ENCODE peak calls at places on chromosomes 2 and 18, in four cellular contexts. One of them, this sample, is unnamed.

GRCh38 chr2:106816974-106817373 is 69.0 kb downstream of the ST6GAL2 start:
- DNase-seq in GM12878: no peak
- DNase-seq in HepG2: no peak
- DNase-seq in K562: no peak
- DNase-seq in this sample: no peak

GRCh38 chr2:1707771-1708351 is 36.5 kb downstream of the PXDN start:
- DNase-seq in GM12878: no peak
- DNase-seq in HepG2: no peak
- DNase-seq in K562: no peak
- DNase-seq in this sample: no peak

GRCh38 chr2:98483257-98483861 is 38.7 kb downstream of the INPP4A start:
- DNase-seq in GM12878: peak
- DNase-seq in HepG2: no peak
- DNase-seq in K562: no peak
- DNase-seq in this sample: no peak

GRCh38 chr2:191687867-191688266 is 9.9 kb downstream of the NABP1 start:
- DNase-seq in GM12878: no peak
- DNase-seq in HepG2: no peak
- DNase-seq in K562: no peak
- DNase-seq in this sample: no peak

GRCh38 chr2:70089220-70089945 is 2.1 kb downstream of the PCBP1 start:
- DNase-seq in GM12878: no peak
- DNase-seq in HepG2: peak
- DNase-seq in K562: peak
- DNase-seq in this sample: no peak

GRCh38 chr2:233183869-233184418 is 67.5 kb upstream of the ATG16L1 start:
- DNase-seq in GM12878: no peak
- DNase-seq in HepG2: peak
- DNase-seq in K562: no peak
- DNase-seq in this sample: no peak

GRCh38 chr18:12589419-12589818 is 68.5 kb downstream of the SPIRE1 start:
- DNase-seq in GM12878: no peak
- DNase-seq in HepG2: no peak
- DNase-seq in K562: no peak
- DNase-seq in this sample: no peak

GRCh38 chr2:9703701-9704221 is 73.0 kb upstream of the YWHAQ start:
- DNase-seq in GM12878: no peak
- DNase-seq in HepG2: peak
- DNase-seq in K562: peak
- DNase-seq in this sample: no peak

GRCh38 chr18:56185126-56185525 is 453.3 kb downstream of the TXNL1 start:
- DNase-seq in GM12878: no peak
- DNase-seq in HepG2: no peak
- DNase-seq in K562: no peak
- DNase-seq in this sample: no peak

GRCh38 chr18:63195410-63196159 is 124.0 kb downstream of the BCL2 start:
- DNase-seq in GM12878: no peak
- DNase-seq in HepG2: no peak
- DNase-seq in K562: no peak
- DNase-seq in this sample: no peak

GRCh38 chr18:50044402-50044801 is 150.5 kb downstream of the MYO5B start:
- DNase-seq in GM12878: no peak
- DNase-seq in HepG2: no peak
- DNase-seq in K562: no peak
- DNase-seq in this sample: no peak

GRCh38 chr2:42254186-42254911 is 85.2 kb downstream of the EML4 start:
- DNase-seq in GM12878: no peak
- DNase-seq in HepG2: no peak
- DNase-seq in K562: no peak
- DNase-seq in this sample: no peak

DNA sequence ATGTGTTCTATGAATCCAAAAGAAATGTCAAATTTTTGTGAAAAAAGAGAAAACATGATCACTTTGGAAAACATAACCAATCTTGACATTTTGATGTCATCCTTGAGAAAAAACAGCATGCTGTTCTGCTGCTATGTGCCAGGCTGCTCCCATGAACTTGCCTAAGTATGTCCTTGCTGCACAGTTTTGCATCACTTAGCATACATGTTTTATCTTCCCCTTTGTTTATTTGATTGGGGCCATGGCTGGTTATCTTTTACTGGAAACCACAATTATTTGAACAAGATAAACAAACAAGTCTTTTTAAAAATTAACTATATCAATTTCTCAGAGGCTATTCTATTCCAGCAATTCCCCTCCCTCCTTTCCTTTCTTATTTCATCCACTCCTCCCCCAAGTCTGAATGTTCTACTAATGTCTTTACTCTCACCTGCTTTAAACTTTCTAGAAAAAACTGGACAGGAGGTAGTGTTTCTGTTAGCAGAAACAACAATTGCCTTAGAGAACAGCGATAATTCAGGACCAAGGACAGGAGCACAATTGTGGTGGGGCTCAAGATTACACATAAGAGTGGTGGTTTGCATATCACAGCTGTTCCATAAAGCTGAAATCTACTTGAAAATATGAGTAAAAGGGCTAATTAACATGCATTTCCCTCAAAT is 6.7 kb downstream of the AOX1 start:
- DNase-seq in GM12878: no peak
- DNase-seq in HepG2: peak
- DNase-seq in K562: no peak
- DNase-seq in this sample: no peak
- TF ChIP-seq FOXM1 in GM12878: no peak
- TF ChIP-seq FOXM1 in HepG2: no peak
- TF ChIP-seq FOXM1 in K562: no peak
- TF ChIP-seq FOXM1 in this sample: no peak

DNA sequence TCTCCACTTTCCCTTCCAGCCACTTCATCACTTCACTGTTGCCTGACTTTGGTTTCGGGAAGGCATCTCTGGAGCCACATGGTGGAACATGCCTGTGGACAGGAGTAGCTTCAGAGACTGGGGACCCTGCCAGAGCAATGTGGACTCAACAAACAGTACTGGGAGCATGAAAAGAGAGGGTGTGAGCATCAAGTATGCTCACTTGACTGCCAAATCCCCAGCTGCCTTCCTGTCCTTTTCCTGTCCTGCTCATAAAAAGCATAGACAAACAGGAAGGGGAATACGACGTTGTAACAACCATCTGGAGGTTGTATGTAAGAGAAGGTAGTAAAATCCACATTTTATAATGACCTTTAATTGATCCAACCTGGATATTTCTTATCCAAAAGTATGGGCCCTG is 61.3 kb upstream of the CSRNP3 start:
- DNase-seq in GM12878: no peak
- DNase-seq in HepG2: no peak
- DNase-seq in K562: no peak
- DNase-seq in this sample: no peak
- TF ChIP-seq SP1 in GM12878: no peak
- TF ChIP-seq SP1 in HepG2: no peak
- TF ChIP-seq SP1 in K562: no peak
- TF ChIP-seq SP1 in this sample: no peak

DNA sequence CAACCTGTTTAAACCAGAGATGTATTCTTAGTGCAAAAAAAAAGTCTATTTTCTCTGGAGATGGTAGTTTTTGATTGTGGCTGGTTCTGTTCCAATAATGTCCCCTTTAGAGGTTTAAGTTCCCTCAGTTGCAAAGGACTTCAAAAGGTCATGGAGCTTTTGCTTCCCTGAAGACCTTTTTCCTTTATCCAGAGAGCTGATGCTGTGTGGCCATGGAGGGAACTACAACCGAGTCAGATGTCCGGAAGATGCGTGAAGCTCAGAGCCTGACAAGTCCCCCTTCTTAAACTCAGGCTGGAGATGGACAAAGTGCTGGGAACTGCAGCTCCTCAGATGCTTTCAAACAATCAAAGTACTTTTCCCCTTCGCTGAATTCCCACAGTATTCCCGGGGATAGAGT is 176.1 kb downstream of the TMEM18 start:
- DNase-seq in GM12878: no peak
- DNase-seq in HepG2: no peak
- DNase-seq in K562: peak
- DNase-seq in this sample: peak
- TF ChIP-seq FOXK2 in GM12878: no peak
- TF ChIP-seq FOXK2 in HepG2: no peak
- TF ChIP-seq FOXK2 in K562: no peak
- TF ChIP-seq FOXK2 in this sample: no peak

DNA sequence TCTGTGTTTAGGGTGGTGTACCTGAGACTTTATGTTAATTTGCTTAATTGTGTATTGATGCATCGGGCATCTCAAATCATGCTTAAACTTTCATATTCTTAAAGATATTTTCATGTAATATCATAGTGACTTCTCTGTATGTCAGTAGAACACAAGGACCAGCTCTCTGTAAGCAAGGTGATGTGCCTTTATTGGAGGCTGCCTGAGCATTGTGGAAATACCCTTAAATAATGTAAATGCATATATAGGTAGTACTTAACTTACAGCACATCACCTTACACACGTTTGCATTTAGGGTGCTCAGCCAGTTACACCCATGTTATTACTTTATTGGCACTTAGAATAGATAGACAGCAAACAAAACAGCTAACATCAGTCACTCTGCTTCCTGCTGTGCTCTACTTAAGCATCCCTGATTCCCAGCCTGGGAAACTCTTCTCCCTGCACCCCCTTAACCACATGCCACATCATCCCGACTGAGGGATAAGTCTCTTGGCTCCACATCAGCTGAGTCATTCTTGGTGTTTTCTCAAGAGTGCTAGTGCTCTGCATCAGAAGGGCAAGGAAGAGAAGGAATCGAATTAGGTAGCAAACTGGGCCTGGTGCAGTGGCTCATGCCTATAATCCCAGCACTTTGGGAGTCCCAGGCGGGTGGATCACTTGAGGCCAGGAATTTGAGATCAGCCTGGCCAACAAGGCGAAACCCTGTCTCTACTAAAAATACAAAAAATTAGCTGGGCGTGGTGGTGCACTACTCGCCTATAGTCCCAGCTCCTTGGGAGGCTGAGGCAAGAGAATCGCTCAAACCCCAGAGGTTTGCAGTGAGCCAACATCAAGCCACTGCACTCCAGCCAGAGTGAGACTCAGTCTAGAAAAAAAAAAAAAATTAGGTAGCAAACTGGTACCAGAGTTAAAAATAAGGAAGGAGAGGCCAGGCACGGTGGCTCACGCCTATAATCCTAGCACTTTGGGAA is 108.7 kb downstream of the MAP3K20 start:
- DNase-seq in GM12878: no peak
- DNase-seq in HepG2: no peak
- DNase-seq in K562: peak
- DNase-seq in this sample: no peak
- TF ChIP-seq FOXM1 in GM12878: no peak
- TF ChIP-seq FOXM1 in HepG2: no peak
- TF ChIP-seq FOXM1 in K562: no peak
- TF ChIP-seq FOXM1 in this sample: no peak

DNA sequence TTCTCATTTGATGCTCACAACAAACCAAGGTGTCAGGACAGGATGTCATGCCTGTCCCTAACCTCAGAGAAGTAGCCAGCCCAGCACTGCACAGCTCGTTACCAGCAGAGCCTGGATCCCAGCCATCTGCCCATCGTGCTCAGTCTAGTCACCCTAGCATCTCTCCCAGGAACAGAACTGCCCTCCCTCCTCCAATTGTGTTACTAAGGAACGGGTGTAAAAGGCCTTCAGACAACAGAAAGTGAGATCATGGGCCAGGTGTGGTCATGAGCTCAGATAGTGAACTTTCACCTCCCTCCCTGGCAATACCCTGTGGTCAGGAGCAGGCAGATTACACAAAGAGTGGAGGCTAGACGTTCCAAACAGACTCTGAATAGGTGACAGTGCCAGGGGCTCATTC is 111.8 kb upstream of the PPP1CB start:
- DNase-seq in GM12878: no peak
- DNase-seq in HepG2: peak
- DNase-seq in K562: no peak
- DNase-seq in this sample: no peak
- TF ChIP-seq SP1 in GM12878: no peak
- TF ChIP-seq SP1 in HepG2: no peak
- TF ChIP-seq SP1 in K562: no peak
- TF ChIP-seq SP1 in this sample: no peak

GRCh38 chr2:17301437-17301836 is 216.8 kb downstream of the RAD51AP2 start:
- DNase-seq in GM12878: no peak
- DNase-seq in HepG2: no peak
- DNase-seq in K562: no peak
- DNase-seq in this sample: no peak

GRCh38 chr2:17298453-17298852 is 219.8 kb downstream of the RAD51AP2 start:
- DNase-seq in GM12878: no peak
- DNase-seq in HepG2: peak
- DNase-seq in K562: no peak
- DNase-seq in this sample: no peak

GRCh38 chr2:17300141-17300540 is 218.1 kb downstream of the RAD51AP2 start:
- DNase-seq in GM12878: no peak
- DNase-seq in HepG2: no peak
- DNase-seq in K562: no peak
- DNase-seq in this sample: no peak

DNA sequence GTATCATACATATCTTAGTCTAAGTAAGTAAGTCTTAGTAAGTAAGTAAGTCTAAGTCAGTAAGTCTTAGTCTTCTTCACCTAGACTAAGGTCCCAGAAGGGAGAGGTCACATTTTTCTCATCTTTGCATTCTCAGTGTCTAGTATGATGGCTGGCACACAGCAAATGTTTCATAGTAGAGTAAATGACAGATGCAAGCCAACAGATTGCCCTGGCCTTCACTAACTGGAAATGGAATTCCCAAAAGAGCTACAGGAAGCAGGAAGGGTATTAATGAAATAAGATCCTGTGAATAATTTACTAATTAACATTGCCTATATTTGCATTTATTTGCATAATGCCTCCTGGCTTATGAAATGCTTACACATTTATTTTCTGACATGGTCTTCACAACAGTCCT is 221.6 kb downstream of the RAD51AP2 start:
- DNase-seq in GM12878: no peak
- DNase-seq in HepG2: no peak
- DNase-seq in K562: no peak
- DNase-seq in this sample: no peak
- TF ChIP-seq FOXK2 in GM12878: no peak
- TF ChIP-seq FOXK2 in HepG2: no peak
- TF ChIP-seq FOXK2 in K562: no peak
- TF ChIP-seq FOXK2 in this sample: no peak

GRCh38 chr18:49024808-49025361 is 74.1 kb upstream of the SMAD7 start:
- DNase-seq in GM12878: no peak
- DNase-seq in HepG2: no peak
- DNase-seq in K562: no peak
- DNase-seq in this sample: no peak

GRCh38 chr18:49025426-49025766 is 74.6 kb upstream of the SMAD7 start:
- DNase-seq in GM12878: no peak
- DNase-seq in HepG2: no peak
- DNase-seq in K562: no peak
- DNase-seq in this sample: no peak

GRCh38 chr18:49025767-49026500 is 75.2 kb upstream of the SMAD7 start:
- DNase-seq in GM12878: no peak
- DNase-seq in HepG2: no peak
- DNase-seq in K562: no peak
- DNase-seq in this sample: no peak

GRCh38 chr18:49028091-49028490 is 77.3 kb upstream of the SMAD7 start:
- DNase-seq in GM12878: no peak
- DNase-seq in HepG2: no peak
- DNase-seq in K562: no peak
- DNase-seq in this sample: no peak

GRCh38 chr18:49026501-49027378 is 76.0 kb upstream of the SMAD7 start:
- DNase-seq in GM12878: no peak
- DNase-seq in HepG2: no peak
- DNase-seq in K562: no peak
- DNase-seq in this sample: no peak
- TF ChIP-seq FOXM1 in GM12878: no peak
- TF ChIP-seq FOXM1 in HepG2: no peak
- TF ChIP-seq FOXM1 in K562: no peak
- TF ChIP-seq FOXM1 in this sample: no peak

This sample was measured in HEK293T.